ENCODE peak calls at places on chromosome 10, in eight cellular contexts. V is iPS DF 6.9; B is activated CD4-positive, CD25-positive, alpha-beta regulatory T cell; U is PC-9; F is CD4-positive, alpha-beta T cell; P is stimulated activated CD4-positive, alpha-beta T cell treated with anti-CD3 and anti-CD28 coated beads, Interleukin-4, amount 100 ng/mL, for 1 hour; Q is left lung; L is T-cell. D is an unnamed sample.

GRCh38 chr10:117339979-117340378 is 35.3 kb downstream of the PDZD8 start:
- DNase-seq in P (no peak), L (no peak), V (no peak), F (no peak), Q (no peak), B (no peak), U (no peak), D (no peak)

GRCh38 chr10:74244097-74244685 is 93.2 kb downstream of the ADK start:
- DNase-seq in V (no peak), P (no peak), Q (no peak), F (no peak), L (no peak), B (no peak), U (peak), D (no peak)

GRCh38 chr10:131825960-131826650 is 74.7 kb upstream of the PPP2R2D start:
- DNase-seq in V (no peak), L (no peak), F (no peak), P (no peak), Q (peak), U (no peak), B (no peak), D (peak)

GRCh38 chr10:116704926-116705325 is 37.4 kb downstream of the HSPA12A start:
- DNase-seq in F (no peak), V (no peak), B (no peak), L (no peak), U (no peak), Q (no peak), P (no peak), D (no peak)

GRCh38 chr10:103983367-103983911 is 16.5 kb downstream of the SLK start:
- DNase-seq in L (peak), Q (no peak), B (no peak), P (no peak), V (no peak), F (no peak), U (no peak), D (no peak)

GRCh38 chr10:114388275-114388674 is 16.0 kb downstream of the AFAP1L2 start:
- DNase-seq in F (no peak), U (no peak), B (no peak), L (no peak), V (no peak), Q (no peak), P (no peak), D (peak)

GRCh38 chr10:23448802-23449570 is 10.1 kb downstream of the OTUD1 start:
- DNase-seq in B (no peak), Q (no peak), U (no peak), V (no peak), P (no peak), L (no peak), F (no peak), D (no peak)

GRCh38 chr10:74500026-74500704 is 326.2 kb upstream of the KAT6B start:
- DNase-seq in Q (no peak), V (no peak), F (no peak), U (no peak), P (no peak), L (no peak), B (no peak), D (no peak)

GRCh38 chr10:21927601-21928000 is 75.9 kb downstream of the DNAJC1 start:
- DNase-seq in L (no peak), B (no peak), Q (no peak), V (no peak), F (no peak), P (no peak), U (peak), D (no peak)

D was measured in ELF-1.